ENCODE peak calls at places on chromosomes 13 and 19, in six cellular contexts. F, V, W, J, A and B are unnamed samples.

GRCh38 chr19:42270346-42271044 is 1.4 kb downstream of the CIC start:
- DNase-seq in F (peak; percentile 70), J (peak; percentile 94), A (peak; percentile 83), V (peak; percentile 94), W (no peak), B (no peak)

GRCh38 chr13:65309906-65310305 is 1920.2 kb downstream of the PCDH9 start:
- DNase-seq in J (no peak), V (no peak), W (no peak), A (no peak), F (no peak), B (no peak)

GRCh38 chr19:32363175-32363574 is 17.8 kb downstream of the ZNF507 start:
- DNase-seq in W (no peak), F (peak; percentile 51), A (no peak), V (peak; percentile 70), J (no peak), B (no peak)

GRCh38 chr19:5166262-5166661 is 174.3 kb downstream of the PTPRS start:
- DNase-seq in F (no peak), W (no peak), A (no peak), V (peak; percentile 67), J (peak; percentile 87), B (no peak)

GRCh38 chr19:51365211-51366049 is 758 bp downstream of the ETFB start:
- DNase-seq in A (no peak), F (no peak), W (no peak), V (peak; percentile 24), J (peak; percentile 84), B (no peak)

GRCh38 chr19:53877361-53877766 is 4.6 kb upstream of the PRKCG start:
- DNase-seq in A (no peak), V (no peak), J (peak; percentile 36), F (no peak), W (no peak), B (no peak)

GRCh38 chr13:93861818-93862217 is 617.7 kb downstream of the DCT start:
- DNase-seq in F (no peak), A (no peak), J (peak; percentile 83), V (peak; percentile 3), W (no peak), B (peak; percentile 44)

GRCh38 chr13:44174769-44175425 is 198.7 kb upstream of the SERP2 start:
- DNase-seq in W (no peak), A (no peak), V (peak; percentile 46), J (peak; percentile 74), F (no peak), B (no peak)

GRCh38 chr19:18931316-18932162 is 9.5 kb downstream of the HOMER3 start:
- DNase-seq in J (no peak), A (no peak), W (no peak), F (no peak), V (no peak), B (no peak)

GRCh38 chr19:33724723-33725060 is 72.0 kb upstream of the KCTD15 start:
- DNase-seq in J (no peak), W (no peak), A (no peak), V (no peak), F (no peak), B (no peak)

GRCh38 chr13:53749306-53749705 is 720.7 kb downstream of the OLFM4 start:
- DNase-seq in A (no peak), J (no peak), F (no peak), V (no peak), W (no peak), B (no peak)

GRCh38 chr19:40600086-40600917 is 867 bp upstream of the LTBP4 start:
- DNase-seq in J (no peak), A (no peak), W (no peak), F (no peak), V (no peak), B (no peak)

GRCh38 chr13:34474469-34474868 is 467.6 kb upstream of the NBEA start:
- DNase-seq in F (no peak), J (no peak), V (no peak), W (no peak), A (no peak), B (no peak)

GRCh38 chr19:50214699-50215543 is 11.5 kb downstream of the MYH14 start:
- DNase-seq in J (no peak), A (no peak), W (peak; percentile 52), V (no peak), F (peak; percentile 92), B (peak; percentile 25)

GRCh38 chr13:25178070-25178469 is 6.0 kb upstream of the AMER2 start:
- DNase-seq in F (no peak), J (no peak), W (no peak), V (no peak), A (no peak), B (no peak)

GRCh38 chr13:28621439-28621838 is 37.5 kb upstream of the POMP start:
- DNase-seq in F (no peak), J (no peak), A (no peak), V (no peak), W (no peak), B (no peak)

GRCh38 chr19:19185853-19186728 is 5.9 kb downstream of the BORCS8 start:
- DNase-seq in F (no peak), W (peak; percentile 50), A (no peak), J (peak; percentile 51), V (peak; percentile 25), B (no peak)

GRCh38 chr13:53622431-53622830 is 593.8 kb downstream of the OLFM4 start:
- DNase-seq in W (no peak), A (no peak), J (no peak), F (no peak), V (no peak), B (no peak)

GRCh38 chr13:113410472-113411201 is 42.7 kb downstream of the ADPRHL1 start:
- DNase-seq in A (no peak), V (peak; percentile 65), F (no peak), J (peak; percentile 93), W (peak; percentile 89), B (peak; percentile 74)

GRCh38 chr13:29539866-29540265 is 55.6 kb downstream of the SLC7A1 start:
- DNase-seq in A (no peak), V (no peak), F (peak; percentile 37), W (no peak), J (no peak), B (no peak)

GRCh38 chr19:41364546-41365391 is 820 bp upstream of the B9D2 start:
- DNase-seq in J (no peak), F (no peak), W (no peak), A (no peak), V (no peak), B (no peak)

GRCh38 chr13:30870049-30870884 is 35.8 kb upstream of the MEDAG start:
- DNase-seq in A (peak; percentile 32), F (no peak), W (peak; percentile 79), V (peak; percentile 86), J (peak; percentile 99), B (no peak)

GRCh38 chr13:38662362-38662761 is 24.5 kb upstream of the FREM2 start:
- DNase-seq in F (no peak), W (no peak), V (peak; percentile 21), A (no peak), J (peak; percentile 85), B (no peak)
- H3K36me3 ChIP-seq in F (no peaks in the 10 kb centered on the region), W (no peaks in the 10 kb centered on the region), V (no peaks in the 10 kb centered on the region), A (no peaks in the 10 kb centered on the region), J (no peaks in the 10 kb centered on the region), B (no peaks in the 10 kb centered on the region)

DNA sequence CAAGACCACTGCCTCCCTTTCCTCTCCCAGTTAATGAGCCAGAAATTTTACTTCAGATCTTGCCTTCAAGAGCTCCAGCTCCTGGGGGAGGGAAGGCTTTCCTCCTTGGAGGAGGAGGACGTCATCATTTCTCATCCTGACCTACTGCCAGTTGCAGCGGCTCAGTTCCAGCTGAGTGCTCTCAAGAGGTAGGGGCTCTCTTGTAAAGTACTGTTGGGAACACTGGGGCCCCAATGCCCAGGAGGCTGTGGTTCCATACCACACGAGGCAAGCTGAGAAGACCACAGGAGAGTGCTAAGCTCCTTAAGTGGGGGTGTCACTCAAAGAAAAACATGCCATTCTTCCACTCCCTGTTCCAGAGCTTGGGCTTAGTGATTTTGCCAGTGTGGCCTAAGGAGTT is 36.2 kb downstream of the METTL21C start:
- DNase-seq in J (peak; percentile 15), W (no peak), V (no peak), A (no peak), F (no peak), B (peak; percentile 73)
- H3K36me3 ChIP-seq in J (peaks cover 48% of the 10 kb centered on the region), W (peaks cover 14% of the 10 kb centered on the region), V (peaks cover 25% of the 10 kb centered on the region), A (peaks cover 8% of the 10 kb centered on the region), F (no peaks in the 10 kb centered on the region), B (peaks cover 3% of the 10 kb centered on the region)

GRCh38 chr13:73961181-73961580 is 173.0 kb downstream of the KLF12 start:
- DNase-seq in V (no peak), F (no peak), W (no peak), J (no peak), A (no peak), B (no peak)
- H3K36me3 ChIP-seq in V (no peaks in the 10 kb centered on the region), F (no peaks in the 10 kb centered on the region), W (no peaks in the 10 kb centered on the region), J (no peaks in the 10 kb centered on the region), A (no peaks in the 10 kb centered on the region), B (no peaks in the 10 kb centered on the region)

GRCh38 chr19:1435378-1435989 is 2.7 kb upstream of the RPS15 start:
- DNase-seq in W (no peak), V (no peak), J (no peak), F (no peak), A (no peak), B (no peak)
- H3K36me3 ChIP-seq in W (peaks cover 22% of the 10 kb centered on the region), V (peaks cover 13% of the 10 kb centered on the region), J (peaks cover 19% of the 10 kb centered on the region), F (peaks cover 32% of the 10 kb centered on the region), A (peaks cover 32% of the 10 kb centered on the region), B (peaks cover 6% of the 10 kb centered on the region)

GRCh38 chr19:57992841-57993240 is 9.8 kb downstream of the ZNF606 start:
- DNase-seq in W (no peak), V (no peak), J (no peak), F (no peak), A (no peak), B (no peak)
- H3K36me3 ChIP-seq in W (no peaks in the 10 kb centered on the region), V (peaks cover 7% of the 10 kb centered on the region), J (peaks cover 63% of the 10 kb centered on the region), F (peaks cover 29% of the 10 kb centered on the region), A (peaks cover 11% of the 10 kb centered on the region), B (peaks cover 5% of the 10 kb centered on the region)

DNA sequence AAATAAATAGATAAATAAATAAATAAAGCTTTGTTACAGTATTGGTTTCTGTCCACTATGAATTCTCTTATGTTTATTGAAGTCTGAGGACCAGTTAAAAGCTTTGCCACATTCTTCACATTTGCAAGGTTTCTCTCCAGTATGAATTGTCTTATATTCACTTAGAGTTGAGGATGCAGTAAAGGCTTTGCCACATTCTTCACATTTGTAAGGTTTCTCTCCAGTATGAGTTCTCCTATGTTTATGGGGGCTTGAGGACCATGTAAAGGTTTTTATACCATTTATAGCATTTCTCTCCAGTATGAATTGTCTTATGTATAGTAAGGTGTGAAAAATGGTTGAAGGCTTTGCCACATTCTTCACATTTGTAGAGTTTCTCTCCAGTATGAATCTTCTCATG is 168.3 kb downstream of the ZNF737 start:
- DNase-seq in V (no peak), J (no peak), F (no peak), A (no peak), W (no peak), B (no peak)
- H3K36me3 ChIP-seq in V (no peaks in the 10 kb centered on the region), J (peaks cover 18% of the 10 kb centered on the region), F (no peaks in the 10 kb centered on the region), A (no peaks in the 10 kb centered on the region), W (no peaks in the 10 kb centered on the region), B (no peaks in the 10 kb centered on the region)

DNA sequence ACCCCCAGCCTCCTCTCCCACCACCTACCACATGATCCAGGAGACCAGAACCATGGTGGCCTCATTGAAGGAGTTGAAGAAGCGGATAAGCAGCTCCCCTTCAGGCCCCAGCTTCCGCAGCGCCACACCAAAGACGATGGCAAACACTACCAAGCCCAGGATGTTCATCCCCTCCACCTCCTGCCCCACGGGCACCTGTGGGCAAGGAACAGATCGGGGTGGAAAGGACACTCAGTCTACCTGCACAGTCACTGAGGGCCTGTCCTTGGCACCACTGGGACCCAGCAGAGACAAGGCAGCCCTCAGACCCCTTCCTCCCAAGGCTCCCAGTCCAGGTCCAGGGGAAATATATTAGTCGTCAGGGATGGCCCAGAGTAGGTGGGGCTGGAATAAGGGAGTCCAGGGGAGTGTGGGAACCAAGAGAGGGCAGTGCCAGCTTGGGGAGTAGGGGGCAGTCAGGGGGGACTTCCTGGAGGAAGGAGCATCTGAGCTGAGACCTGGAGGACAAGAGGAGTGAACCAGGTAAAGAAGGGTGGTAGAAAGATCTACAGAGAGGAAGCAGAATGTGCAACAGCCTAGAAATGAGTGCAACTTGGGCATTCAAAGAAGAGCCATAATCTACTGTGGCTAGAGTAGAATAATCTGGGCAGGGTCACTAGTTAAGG is 5.9 kb downstream of the SLC1A5 start:
- DNase-seq in W (no peak), A (no peak), V (no peak), F (no peak), J (no peak), B (no peak)
- H3K36me3 ChIP-seq in W (peaks cover 41% of the 10 kb centered on the region), A (peaks cover 23% of the 10 kb centered on the region), V (peaks cover 32% of the 10 kb centered on the region), F (peaks cover 6% of the 10 kb centered on the region), J (peaks cover 41% of the 10 kb centered on the region), B (no peaks in the 10 kb centered on the region)